ENCODE peak calls at places on chromosomes 6 and 20, in nine cellular contexts. D is Panc1, B is fibroblast of mammary gland, S is endothelial cell, R is HFFc6, A is A549, G is choroid plexus epithelial cell, Y is fibroblast of pulmonary artery, J is foreskin keratinocyte. I is an unnamed sample.

GRCh38 chr6:54856137-54856536 is 9.6 kb downstream of the FAM83B start:
- DNase-seq in D (no peak), Y (no peak), J (peak; percentile 43), B (no peak), R (no peak), S (no peak), G (no peak), A (no peak), I (no peak)

GRCh38 chr20:33493076-33493766 is 3.3 kb downstream of the CBFA2T2 start:
- DNase-seq in Y (no peak), B (no peak), G (no peak), S (no peak), R (no peak), A (no peak), D (no peak), J (no peak), I (no peak)

GRCh38 chr20:46303176-46303956 is 4.9 kb downstream of the CDH22 start:
- DNase-seq in S (no peak), Y (no peak), A (no peak), B (no peak), D (no peak), G (no peak), R (no peak), J (no peak), I (no peak)

GRCh38 chr6:7108964-7109836 is 1.4 kb downstream of the RREB1 start:
- DNase-seq in D (no peak), G (peak; percentile 89), R (peak; percentile 63), Y (peak; percentile 84), S (peak; percentile 48), J (peak; percentile 57), A (peak; percentile 48), B (peak; percentile 77), I (peak; percentile 81)

GRCh38 chr6:7085911-7086310 is 21.9 kb upstream of the RREB1 start:
- DNase-seq in R (peak; percentile 18), J (peak; percentile 21), A (no peak), B (peak; percentile 22), S (no peak), Y (peak; percentile 15), D (no peak), G (no peak), I (peak; percentile 43)

GRCh38 chr6:112177081-112177480 is 77.3 kb downstream of the LAMA4 start:
- DNase-seq in S (no peak), B (no peak), R (no peak), A (no peak), G (no peak), Y (no peak), D (no peak), J (no peak), I (no peak)

GRCh38 chr6:7389162-7389450 is 436 bp downstream of the CAGE1 start:
- DNase-seq in S (no peak), J (no peak), G (peak; percentile 72), A (peak; percentile 44), D (no peak), Y (peak; percentile 67), B (peak; percentile 54), R (peak; percentile 51), I (peak; percentile 85)

GRCh38 chr6:85401186-85402062 is 48.5 kb upstream of the NT5E start:
- DNase-seq in D (no peak), A (no peak), S (no peak), B (no peak), J (no peak), R (no peak), G (peak; percentile 24), Y (no peak), I (no peak)

GRCh38 chr20:41149679-41150131 is 12.4 kb downstream of the PLCG1 start:
- DNase-seq in Y (no peak), D (no peak), A (no peak), S (no peak), J (peak; percentile 62), R (peak; percentile 58), B (peak; percentile 83), G (peak; percentile 62), I (peak; percentile 56)

GRCh38 chr6:150813993-150814359 is 51.5 kb upstream of the MTHFD1L start:
- DNase-seq in Y (peak; percentile 29), J (peak; percentile 76), A (peak; percentile 15), S (no peak), D (peak; percentile 28), G (peak; percentile 30), B (peak; percentile 32), R (no peak), I (peak; percentile 76)

DNA sequence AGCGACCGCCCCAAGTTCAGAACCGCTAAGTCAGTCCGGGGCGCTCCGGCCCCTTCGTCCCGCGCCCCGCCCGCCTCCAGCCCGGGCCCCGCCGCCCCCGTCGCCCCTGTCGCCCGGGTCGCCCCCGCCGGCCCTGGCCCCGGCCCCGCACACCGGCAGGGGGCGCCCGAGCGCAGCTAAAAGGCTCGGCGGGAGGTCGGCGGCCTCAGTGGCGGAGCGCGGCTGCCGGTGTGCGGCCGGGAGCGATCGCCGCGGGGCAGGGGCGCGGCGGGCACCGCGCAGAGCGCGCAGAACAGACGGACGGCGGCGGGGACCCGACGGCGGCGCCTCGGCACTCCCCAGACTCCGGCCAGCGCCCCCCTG is at the start of gene FNDC1:
- DNase-seq in B (no peak), J (no peak), R (no peak), S (peak; percentile 81), Y (no peak), G (no peak), D (no peak), A (peak; percentile 44), I (no peak)
- TF ChIP-seq CTCF in B (no peak), J (peak; percentile 49), R (no peak), S (peak; percentile 29), Y (no peak), G (no peak), D (peak; percentile 84), A (peak; percentile 70), I (peak; percentile 11)

DNA sequence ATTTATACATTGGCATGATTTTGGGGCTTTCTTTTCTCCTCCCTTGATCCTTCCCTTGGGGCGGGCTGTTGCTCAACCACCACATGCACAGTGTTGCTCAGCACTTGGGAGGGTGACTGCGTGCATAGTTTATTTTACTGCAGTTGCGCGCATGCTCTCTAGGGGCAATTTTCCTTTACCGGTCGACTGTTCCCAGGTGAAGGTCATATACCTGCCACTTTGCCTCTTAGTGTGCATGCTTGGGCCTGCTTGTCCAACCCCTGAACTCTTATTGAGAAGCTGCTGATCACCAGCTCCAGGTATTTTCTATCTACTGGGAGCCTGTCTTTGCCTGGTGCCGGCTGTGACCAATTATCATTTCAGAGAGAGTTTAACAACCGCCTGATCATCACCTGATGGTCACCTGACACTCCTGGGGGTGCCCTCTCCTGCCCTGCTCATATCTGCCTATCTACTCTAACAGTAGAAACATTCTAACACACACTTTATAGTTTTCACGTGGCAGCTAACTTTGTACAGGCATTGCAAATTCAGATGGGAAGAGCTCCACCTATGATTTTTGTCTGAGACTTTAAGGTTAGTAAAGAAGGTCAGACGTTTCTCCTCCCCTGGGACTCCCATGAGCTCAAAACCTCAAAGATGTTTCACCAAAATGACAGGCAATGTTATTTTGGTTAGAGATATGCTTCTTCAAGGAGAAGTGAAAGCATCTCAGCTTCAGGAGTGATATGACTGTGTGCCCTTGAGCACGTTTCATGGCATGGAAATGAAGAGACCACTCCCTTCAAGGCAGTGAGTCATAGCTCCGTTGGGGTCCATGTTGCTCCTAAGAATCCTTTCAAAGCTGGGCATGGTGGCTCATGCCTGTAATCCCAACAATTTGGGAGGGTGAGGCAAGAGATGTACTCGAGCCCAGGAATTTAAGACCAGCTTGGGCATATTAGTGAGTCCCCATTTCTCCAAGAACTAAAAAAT is 227.5 kb upstream of the MYLIP start:
- DNase-seq in S (no peak), B (no peak), G (no peak), J (peak; percentile 93), R (no peak), A (no peak), D (no peak), Y (no peak), I (peak; percentile 72)
- TF ChIP-seq CTCF in S (no peak), B (no peak), G (no peak), J (peak; percentile 15), R (no peak), A (no peak), D (no peak), Y (no peak), I (no peak)

GRCh38 chr6:98041072-98041471 is 758.1 kb upstream of the MMS22L start:
- DNase-seq in Y (no peak), B (no peak), D (no peak), S (no peak), A (no peak), J (no peak), R (no peak), G (no peak), I (no peak)

GRCh38 chr6:98036344-98036743 is 753.3 kb upstream of the MMS22L start:
- DNase-seq in G (no peak), J (no peak), Y (no peak), B (no peak), A (no peak), R (no peak), D (no peak), S (no peak), I (no peak)

GRCh38 chr6:98039876-98040605 is 757.0 kb upstream of the MMS22L start:
- DNase-seq in Y (peak; percentile 8), B (peak; percentile 3), D (no peak), G (peak; percentile 19), R (no peak), J (peak; percentile 26), S (no peak), A (no peak), I (peak; percentile 12)

GRCh38 chr6:98039443-98039842 is 756.4 kb upstream of the MMS22L start:
- DNase-seq in G (no peak), S (no peak), D (no peak), Y (no peak), R (no peak), J (no peak), A (no peak), B (no peak), I (no peak)

DNA sequence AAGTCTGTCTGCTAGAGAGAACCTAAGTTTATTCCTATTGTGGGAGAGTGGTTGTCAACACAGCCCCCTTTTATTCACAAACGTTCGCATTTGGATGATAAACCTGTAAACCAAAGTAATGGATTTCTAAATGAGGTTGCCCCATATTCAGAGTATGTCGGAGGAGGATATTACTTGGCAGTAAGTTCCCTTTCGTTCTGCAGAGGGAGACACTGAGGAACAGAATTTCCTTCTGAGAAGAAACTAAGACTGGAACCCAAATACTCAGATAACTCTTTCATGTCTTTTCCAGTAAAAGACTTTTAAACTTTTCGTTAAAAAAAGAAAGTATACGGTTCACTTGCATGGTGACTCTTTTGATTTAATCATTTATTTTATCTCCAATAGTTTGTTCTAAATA is 754.6 kb upstream of the MMS22L start:
- DNase-seq in S (no peak), A (no peak), R (no peak), G (no peak), D (no peak), B (no peak), J (no peak), Y (no peak), I (no peak)
- TF ChIP-seq CTCF in S (no peak), A (no peak), R (no peak), G (no peak), D (no peak), B (no peak), J (no peak), Y (no peak), I (no peak)

DNA sequence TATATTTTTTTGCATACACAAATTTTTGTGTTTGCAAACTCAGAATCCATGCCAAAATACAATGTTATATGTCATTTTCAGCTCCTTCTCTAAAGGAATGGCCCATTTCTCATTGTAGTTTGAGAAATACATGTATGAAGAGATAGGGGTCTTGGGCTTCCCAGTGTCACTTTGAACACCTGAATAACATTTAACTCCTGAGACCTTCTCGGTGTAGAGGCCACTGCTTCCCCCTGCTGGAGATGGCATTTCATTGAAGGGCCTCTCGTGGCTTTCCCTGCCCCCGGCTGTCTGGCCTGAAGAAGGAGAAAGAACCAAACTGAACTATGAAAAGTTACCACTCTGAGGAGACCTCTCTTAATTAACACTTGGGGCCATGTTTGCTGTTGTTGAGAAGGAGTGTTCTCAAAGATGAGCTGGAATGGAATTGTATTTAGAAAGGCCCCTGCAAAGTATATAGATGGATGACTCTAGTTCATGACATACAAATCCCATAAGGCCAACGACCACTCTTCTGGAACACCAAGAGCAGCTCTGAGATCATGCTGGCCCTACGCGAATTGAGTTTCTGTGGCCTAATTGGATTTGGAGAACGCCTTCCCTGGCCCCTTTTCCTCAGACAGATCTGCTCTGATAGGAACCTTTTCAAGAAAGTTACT is 58.8 kb downstream of the VAPB start:
- DNase-seq in A (peak; percentile 48), S (peak; percentile 70), Y (peak; percentile 73), J (no peak), G (peak; percentile 77), D (peak; percentile 30), R (peak; percentile 32), B (peak; percentile 62), I (peak; percentile 71)
- TF ChIP-seq CTCF in A (peak; percentile 74), S (peak; percentile 63), Y (peak; percentile 82), J (peak; percentile 83), G (peak; percentile 94), D (peak; percentile 84), R (peak; percentile 81), B (peak; percentile 72), I (peak; percentile 79)